ENCODE peak calls at places on chromosome 9, in eight cellular contexts. P is left lung; T is T-helper 17 cell; F is hypothalamus; R is GM04504; N is cardiac muscle cell; H is left colon; L is stimulated activated CD4-positive, alpha-beta T cell treated with anti-CD3 and anti-CD28 coated beads, Interleukin-15, amount 100 ng/mL, for 1 hour. G is an unnamed sample.

GRCh38 chr9:24672336-24672735 is 126.6 kb upstream of the IZUMO3 start:
- DNase-seq in L (no peak), H (no peak), F (no peak), P (no peak), R (no peak), N (no peak), T (no peak), G (no peak)

GRCh38 chr9:109542922-109543321 is 44.8 kb upstream of the PTPN3 start:
- DNase-seq in T (no peak), L (no peak), N (peak; percentile 25), F (no peak), P (no peak), H (no peak), R (no peak), G (no peak)

GRCh38 chr9:107491081-107492053 is 1.8 kb upstream of the KLF4 start:
- DNase-seq in H (no peak), L (no peak), T (no peak), N (peak; percentile 27), F (no peak), R (no peak), P (peak; percentile 49), G (no peak)

GRCh38 chr9:34869390-34869789 is 88.7 kb upstream of the PHF24 start:
- DNase-seq in P (no peak), H (no peak), T (no peak), N (peak; percentile 72), L (no peak), R (peak; percentile 1), F (no peak), G (no peak)

GRCh38 chr9:117737721-117738226 is 33.6 kb downstream of the TLR4 start:
- DNase-seq in L (no peak), F (no peak), R (no peak), N (no peak), H (no peak), T (no peak), P (no peak), G (no peak)

GRCh38 chr9:37302277-37302676 is 120.2 kb upstream of the GRHPR start:
- DNase-seq in N (no peak), H (no peak), L (no peak), F (no peak), P (no peak), T (no peak), R (no peak), G (no peak)

GRCh38 chr9:104339692-104340091 is 164.4 kb upstream of the OR13F1 start:
- DNase-seq in R (no peak), N (no peak), L (no peak), T (no peak), H (no peak), P (no peak), F (no peak), G (no peak)

GRCh38 chr9:90948156-90948555 is 146.5 kb downstream of the SYK start:
- DNase-seq in R (no peak), H (no peak), L (no peak), N (no peak), F (no peak), T (no peak), P (no peak), G (no peak)

GRCh38 chr9:114719290-114719689 is 37.3 kb upstream of the TEX48 start:
- DNase-seq in H (no peak), T (no peak), L (no peak), R (no peak), P (no peak), F (no peak), N (no peak), G (no peak)

GRCh38 chr9:89666950-89667349 is 62.1 kb downstream of the GADD45G start:
- DNase-seq in N (no peak), T (no peak), R (no peak), P (no peak), L (no peak), H (no peak), F (no peak), G (no peak)

GRCh38 chr9:676780-677458 is 164.6 kb upstream of the DMRT1 start:
- DNase-seq in R (no peak), L (no peak), P (no peak), H (no peak), F (no peak), N (no peak), T (no peak), G (no peak)

GRCh38 chr9:31243386-31243785 is 1141.1 kb upstream of the ACO1 start:
- DNase-seq in R (no peak), P (no peak), H (no peak), T (no peak), L (no peak), N (no peak), F (no peak), G (no peak)

GRCh38 chr9:118510711-118511110 is 806.5 kb downstream of the TLR4 start:
- DNase-seq in F (no peak), T (no peak), L (no peak), P (no peak), H (no peak), N (no peak), R (no peak), G (no peak)

GRCh38 chr9:91803143-91803940 is 146.7 kb downstream of the ROR2 start:
- DNase-seq in R (no peak), H (no peak), F (no peak), N (peak; percentile 49), T (no peak), L (no peak), P (no peak), G (no peak)